ENCODE peak calls at places on chromosomes 1 and 21, in ten cellular contexts. One of them, this sample, is unnamed.

GRCh38 chr1:39653546-39654031 is 14.1 kb upstream of the HEYL start:
- DNase-seq in left ventricle myocardium inferior: peak
- DNase-seq in type B pancreatic cell: peak
- DNase-seq in fibroblast of lung: peak
- DNase-seq in mucosa of gallbladder: peak
- DNase-seq in body of pancreas: peak
- DNase-seq in activated T-cell treated with anti-CD3 and anti-CD28 coated beads, Interleukin-2, amount 50 U/mL, for 72 hours: peak
- DNase-seq in pancreas: peak
- DNase-seq in amygdala: peak
- DNase-seq in brain microvascular endothelial cell: peak
- DNase-seq in this sample: peak

GRCh38 chr1:201721131-201722049 is 107.6 kb upstream of the IPO9 start:
- DNase-seq in left ventricle myocardium inferior: no peak
- DNase-seq in type B pancreatic cell: no peak
- DNase-seq in fibroblast of lung: peak
- DNase-seq in mucosa of gallbladder: no peak
- DNase-seq in body of pancreas: no peak
- DNase-seq in activated T-cell treated with anti-CD3 and anti-CD28 coated beads, Interleukin-2, amount 50 U/mL, for 72 hours: no peak
- DNase-seq in pancreas: no peak
- DNase-seq in amygdala: no peak
- DNase-seq in brain microvascular endothelial cell: peak
- DNase-seq in this sample: no peak

GRCh38 chr21:24514081-24514733 is 1093.1 kb downstream of the MRPL39 start:
- DNase-seq in left ventricle myocardium inferior: no peak
- DNase-seq in type B pancreatic cell: no peak
- DNase-seq in fibroblast of lung: peak
- DNase-seq in mucosa of gallbladder: no peak
- DNase-seq in body of pancreas: no peak
- DNase-seq in activated T-cell treated with anti-CD3 and anti-CD28 coated beads, Interleukin-2, amount 50 U/mL, for 72 hours: no peak
- DNase-seq in pancreas: no peak
- DNase-seq in amygdala: no peak
- DNase-seq in brain microvascular endothelial cell: no peak
- DNase-seq in this sample: no peak

GRCh38 chr1:205275133-205275532 is 46.4 kb downstream of the NUAK2 start:
- DNase-seq in left ventricle myocardium inferior: no peak
- DNase-seq in type B pancreatic cell: no peak
- DNase-seq in fibroblast of lung: no peak
- DNase-seq in mucosa of gallbladder: peak
- DNase-seq in body of pancreas: peak
- DNase-seq in activated T-cell treated with anti-CD3 and anti-CD28 coated beads, Interleukin-2, amount 50 U/mL, for 72 hours: no peak
- DNase-seq in pancreas: peak
- DNase-seq in amygdala: no peak
- DNase-seq in brain microvascular endothelial cell: no peak
- DNase-seq in this sample: no peak

GRCh38 chr1:220189750-220190347 is 82.4 kb downstream of the RAB3GAP2 start:
- DNase-seq in left ventricle myocardium inferior: no peak
- DNase-seq in type B pancreatic cell: no peak
- DNase-seq in fibroblast of lung: peak
- DNase-seq in mucosa of gallbladder: no peak
- DNase-seq in body of pancreas: no peak
- DNase-seq in activated T-cell treated with anti-CD3 and anti-CD28 coated beads, Interleukin-2, amount 50 U/mL, for 72 hours: no peak
- DNase-seq in pancreas: no peak
- DNase-seq in amygdala: no peak
- DNase-seq in brain microvascular endothelial cell: no peak
- DNase-seq in this sample: peak

GRCh38 chr1:87278791-87279190 is 49.9 kb upstream of the LMO4 start:
- DNase-seq in left ventricle myocardium inferior: no peak
- DNase-seq in type B pancreatic cell: no peak
- DNase-seq in fibroblast of lung: no peak
- DNase-seq in mucosa of gallbladder: no peak
- DNase-seq in body of pancreas: no peak
- DNase-seq in activated T-cell treated with anti-CD3 and anti-CD28 coated beads, Interleukin-2, amount 50 U/mL, for 72 hours: no peak
- DNase-seq in pancreas: no peak
- DNase-seq in amygdala: no peak
- DNase-seq in brain microvascular endothelial cell: no peak
- DNase-seq in this sample: no peak

GRCh38 chr1:38044224-38045215 is 2.1 kb downstream of the POU3F1 start:
- DNase-seq in left ventricle myocardium inferior: no peak
- DNase-seq in type B pancreatic cell: no peak
- DNase-seq in fibroblast of lung: peak
- DNase-seq in mucosa of gallbladder: no peak
- DNase-seq in body of pancreas: no peak
- DNase-seq in activated T-cell treated with anti-CD3 and anti-CD28 coated beads, Interleukin-2, amount 50 U/mL, for 72 hours: no peak
- DNase-seq in pancreas: no peak
- DNase-seq in amygdala: no peak
- DNase-seq in brain microvascular endothelial cell: no peak
- DNase-seq in this sample: no peak

GRCh38 chr1:171252482-171252881 is 4.2 kb downstream of the FMO1 start:
- DNase-seq in left ventricle myocardium inferior: no peak
- DNase-seq in type B pancreatic cell: no peak
- DNase-seq in fibroblast of lung: no peak
- DNase-seq in mucosa of gallbladder: no peak
- DNase-seq in body of pancreas: no peak
- DNase-seq in activated T-cell treated with anti-CD3 and anti-CD28 coated beads, Interleukin-2, amount 50 U/mL, for 72 hours: no peak
- DNase-seq in pancreas: no peak
- DNase-seq in amygdala: no peak
- DNase-seq in brain microvascular endothelial cell: no peak
- DNase-seq in this sample: peak

GRCh38 chr1:213104604-213105003 is 53.6 kb downstream of the RPS6KC1 start:
- DNase-seq in left ventricle myocardium inferior: no peak
- DNase-seq in type B pancreatic cell: no peak
- DNase-seq in fibroblast of lung: no peak
- DNase-seq in mucosa of gallbladder: no peak
- DNase-seq in body of pancreas: no peak
- DNase-seq in activated T-cell treated with anti-CD3 and anti-CD28 coated beads, Interleukin-2, amount 50 U/mL, for 72 hours: no peak
- DNase-seq in pancreas: no peak
- DNase-seq in amygdala: no peak
- DNase-seq in brain microvascular endothelial cell: no peak
- DNase-seq in this sample: no peak

GRCh38 chr1:206419783-206420182 is 50.5 kb upstream of the IKBKE start:
- DNase-seq in left ventricle myocardium inferior: no peak
- DNase-seq in type B pancreatic cell: no peak
- DNase-seq in fibroblast of lung: no peak
- DNase-seq in mucosa of gallbladder: no peak
- DNase-seq in body of pancreas: no peak
- DNase-seq in activated T-cell treated with anti-CD3 and anti-CD28 coated beads, Interleukin-2, amount 50 U/mL, for 72 hours: no peak
- DNase-seq in pancreas: no peak
- DNase-seq in amygdala: no peak
- DNase-seq in brain microvascular endothelial cell: peak
- DNase-seq in this sample: no peak

GRCh38 chr1:7186382-7187120 is 401.3 kb downstream of the CAMTA1 start:
- DNase-seq in left ventricle myocardium inferior: no peak
- DNase-seq in type B pancreatic cell: no peak
- DNase-seq in fibroblast of lung: no peak
- DNase-seq in mucosa of gallbladder: no peak
- DNase-seq in body of pancreas: no peak
- DNase-seq in activated T-cell treated with anti-CD3 and anti-CD28 coated beads, Interleukin-2, amount 50 U/mL, for 72 hours: no peak
- DNase-seq in pancreas: no peak
- DNase-seq in amygdala: no peak
- DNase-seq in brain microvascular endothelial cell: no peak
- DNase-seq in this sample: no peak

GRCh38 chr21:31429500-31429899 is 85.4 kb upstream of the TIAM1 start:
- DNase-seq in left ventricle myocardium inferior: peak
- DNase-seq in type B pancreatic cell: no peak
- DNase-seq in fibroblast of lung: no peak
- DNase-seq in mucosa of gallbladder: no peak
- DNase-seq in body of pancreas: no peak
- DNase-seq in activated T-cell treated with anti-CD3 and anti-CD28 coated beads, Interleukin-2, amount 50 U/mL, for 72 hours: no peak
- DNase-seq in pancreas: no peak
- DNase-seq in amygdala: no peak
- DNase-seq in brain microvascular endothelial cell: no peak
- DNase-seq in this sample: no peak